ENCODE peak calls at places on chromosomes 3 and 15, in eight cellular contexts. Q, D, B, N, M, G, O and F are unnamed samples.

GRCh38 chr3:161567962-161568361 is 71.4 kb downstream of the OTOL1 start:
- DNase-seq in Q (peak; percentile 64), O (no peak), M (no peak), D (no peak), B (no peak), N (no peak), G (no peak), F (no peak)

GRCh38 chr15:55654541-55654940 is 66.4 kb upstream of the PYGO1 start:
- DNase-seq in O (no peak), G (peak; percentile 45), M (no peak), Q (peak; percentile 74), B (no peak), D (no peak), N (no peak), F (no peak)

GRCh38 chr3:11908981-11909698 is 62.5 kb upstream of the TAMM41 start:
- DNase-seq in O (no peak), Q (no peak), D (no peak), B (no peak), G (no peak), N (no peak), M (no peak), F (no peak)

GRCh38 chr3:41117398-41117870 is 81.9 kb upstream of the CTNNB1 start:
- DNase-seq in D (peak; percentile 6), M (no peak), N (peak; percentile 76), B (peak; percentile 95), Q (peak; percentile 93), O (no peak), G (peak; percentile 97), F (no peak)

GRCh38 chr3:185276415-185276814 is 22.6 kb upstream of the EHHADH start:
- DNase-seq in M (no peak), G (no peak), N (no peak), Q (no peak), B (no peak), D (no peak), O (no peak), F (no peak)

GRCh38 chr3:134449277-134449676 is 36.5 kb downstream of the ANAPC13 start:
- DNase-seq in B (peak; percentile 13), O (no peak), G (peak; percentile 67), M (peak; percentile 70), D (no peak), Q (peak; percentile 56), N (peak; percentile 47), F (no peak)

GRCh38 chr15:67805871-67806538 is 19.3 kb upstream of the SKOR1 start:
- DNase-seq in M (peak; percentile 18), N (no peak), G (no peak), B (no peak), Q (no peak), D (no peak), O (no peak), F (no peak)

GRCh38 chr3:53668872-53669271 is 174.5 kb downstream of the CACNA1D start:
- DNase-seq in N (peak; percentile 1), M (peak; percentile 4), G (no peak), B (peak; percentile 12), D (no peak), O (no peak), Q (no peak), F (no peak)

GRCh38 chr3:119774419-119774818 is 7.5 kb upstream of the NR1I2 start:
- DNase-seq in Q (no peak), B (no peak), G (no peak), N (no peak), O (no peak), D (no peak), M (no peak), F (no peak)

GRCh38 chr15:55434989-55435825 is 26.9 kb downstream of the PIERCE2 start:
- DNase-seq in M (peak; percentile 17), D (peak; percentile 11), Q (peak; percentile 76), B (peak; percentile 85), G (peak; percentile 54), N (peak; percentile 83), O (peak; percentile 42), F (peak; percentile 24)

GRCh38 chr3:181704421-181705066 is 7.2 kb upstream of the SOX2 start:
- DNase-seq in B (no peak), M (no peak), N (no peak), Q (no peak), D (no peak), G (no peak), O (no peak), F (no peak)

GRCh38 chr15:70857547-70858265 is 3.7 kb upstream of the LARP6 start:
- DNase-seq in M (no peak), G (no peak), Q (peak; percentile 56), O (no peak), D (no peak), B (no peak), N (no peak), F (no peak)

GRCh38 chr3:172622916-172623700 is 87.8 kb downstream of the NCEH1 start:
- DNase-seq in N (peak; percentile 44), M (no peak), Q (peak; percentile 58), D (no peak), O (no peak), B (peak; percentile 47), G (peak; percentile 86), F (no peak)

GRCh38 chr15:57604502-57604901 is 12.8 kb downstream of the MYZAP start:
- DNase-seq in O (no peak), D (no peak), N (no peak), G (no peak), M (no peak), B (no peak), Q (no peak), F (no peak)

GRCh38 chr15:80120636-80121035 is 32.2 kb upstream of the FAH start:
- DNase-seq in D (no peak), G (no peak), Q (no peak), N (no peak), M (no peak), B (no peak), O (no peak), F (no peak)

GRCh38 chr3:140584549-140584948 is 93.3 kb upstream of the TRIM42 start:
- DNase-seq in D (no peak), O (no peak), M (no peak), N (no peak), Q (no peak), B (no peak), G (no peak), F (no peak)

GRCh38 chr15:99421172-99421656 is 144.6 kb upstream of the MEF2A start:
- DNase-seq in M (no peak), D (no peak), G (no peak), B (no peak), O (no peak), N (no peak), Q (peak; percentile 68), F (no peak)

GRCh38 chr3:71131385-71131871 is 452.1 kb downstream of the FOXP1 start:
- DNase-seq in O (no peak), M (no peak), N (no peak), B (no peak), Q (no peak), D (no peak), G (no peak), F (no peak)